ENCODE peak calls at places on chromosome 5, in six cellular contexts. W is GM06990, R is psoas muscle, D is fibroblast of villous mesenchyme, G is astrocyte of the spinal cord, S is spleen. O is an unnamed sample.

GRCh38 chr5:172178301-172179031 is 9.6 kb downstream of the STK10 start:
- DNase-seq in W (no peak), R (no peak), D (no peak), G (no peak), S (peak; percentile 82), O (no peak)

GRCh38 chr5:54656261-54656728 is 138.7 kb downstream of the SNX18 start:
- DNase-seq in W (no peak), R (no peak), D (no peak), G (no peak), S (no peak), O (no peak)

GRCh38 chr5:181233436-181234115 is 10.1 kb downstream of the RACK1 start:
- DNase-seq in W (no peak), R (no peak), D (no peak), G (no peak), S (peak; percentile 59), O (no peak)

GRCh38 chr5:88702328-88702727 is 180.7 kb downstream of the MEF2C start:
- DNase-seq in W (no peak), R (no peak), D (no peak), G (peak; percentile 10), S (no peak), O (no peak)

GRCh38 chr5:139692605-139693340 is 44.6 kb downstream of the CXXC5 start:
- DNase-seq in W (no peak), R (no peak), D (no peak), G (no peak), S (peak; percentile 66), O (no peak)

GRCh38 chr5:151643385-151643784 is 43.3 kb downstream of the SPARC start:
- DNase-seq in W (no peak), R (no peak), D (no peak), G (no peak), S (no peak), O (no peak)

GRCh38 chr5:160312139-160312959 is at the start of gene CCNJL:
- DNase-seq in W (peak; percentile 36), R (peak; percentile 66), D (peak; percentile 48), G (peak; percentile 55), S (peak; percentile 90), O (no peak)

GRCh38 chr5:143194206-143194605 is 209.3 kb downstream of the NR3C1 start:
- DNase-seq in W (no peak), R (no peak), D (peak; percentile 45), G (no peak), S (no peak), O (peak; percentile 53)

GRCh38 chr5:10789726-10790125 is 28.7 kb upstream of the DAP start:
- DNase-seq in W (no peak), R (no peak), D (no peak), G (no peak), S (no peak), O (peak; percentile 15)

GRCh38 chr5:137607771-137608170 is 108.6 kb upstream of the SPOCK1 start:
- DNase-seq in W (no peak), R (no peak), D (no peak), G (no peak), S (no peak), O (no peak)

DNA sequence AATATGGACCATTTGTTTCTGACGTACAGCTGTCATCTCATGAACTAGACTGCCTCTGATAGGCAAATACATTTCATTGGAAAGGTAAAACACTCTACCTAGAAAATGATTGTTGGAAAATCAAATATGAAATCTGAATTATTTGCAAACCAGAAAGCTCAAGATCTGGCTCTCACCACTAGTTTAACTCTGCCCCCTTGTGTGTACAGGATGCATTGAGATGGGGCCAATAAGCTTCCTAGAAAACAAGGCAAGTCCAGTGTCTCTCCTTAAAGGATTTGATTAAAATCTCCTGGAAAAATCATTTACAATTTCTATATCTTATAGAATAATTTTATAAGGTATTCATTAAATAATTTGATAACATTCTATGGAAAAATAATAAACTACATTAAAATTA is 311.9 kb upstream of the ANKH start:
- DNase-seq in W (no peak), R (no peak), D (peak; percentile 47), G (peak; percentile 1), S (no peak), O (peak; percentile 11)
- TF ChIP-seq CTCF in W (no peak), R (no peak), D (peak; percentile 49), G (peak; percentile 21), S (no peak), O (peak; percentile 57)

DNA sequence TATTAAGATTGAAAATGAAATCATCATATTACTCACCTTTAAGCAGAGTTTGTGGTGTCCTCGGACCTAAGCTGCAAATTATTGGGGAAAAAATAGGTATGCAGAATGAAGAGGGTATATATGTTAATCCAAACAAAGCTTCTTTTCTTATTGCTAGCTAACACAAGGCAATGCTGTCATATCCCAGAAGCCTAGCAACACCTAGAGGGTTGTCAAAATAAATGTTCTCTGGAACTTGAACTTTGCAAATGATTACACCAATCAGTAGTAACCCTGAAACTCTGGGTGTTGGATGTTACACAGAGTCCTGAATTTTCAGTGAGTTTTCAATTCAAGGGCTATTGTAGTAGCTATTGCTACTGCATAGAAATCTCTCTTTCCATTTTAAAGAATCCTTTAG is at the start of gene C6:
- DNase-seq in W (no peak), R (no peak), D (no peak), G (no peak), S (no peak), O (no peak)
- H3K4me3 ChIP-seq in W (no peak within 1 kb of the TSS), R (no peak within 1 kb of the TSS), D (no peak within 1 kb of the TSS), G (no peak within 1 kb of the TSS), S (no peak within 1 kb of the TSS), O (no peak within 1 kb of the TSS)

DNA sequence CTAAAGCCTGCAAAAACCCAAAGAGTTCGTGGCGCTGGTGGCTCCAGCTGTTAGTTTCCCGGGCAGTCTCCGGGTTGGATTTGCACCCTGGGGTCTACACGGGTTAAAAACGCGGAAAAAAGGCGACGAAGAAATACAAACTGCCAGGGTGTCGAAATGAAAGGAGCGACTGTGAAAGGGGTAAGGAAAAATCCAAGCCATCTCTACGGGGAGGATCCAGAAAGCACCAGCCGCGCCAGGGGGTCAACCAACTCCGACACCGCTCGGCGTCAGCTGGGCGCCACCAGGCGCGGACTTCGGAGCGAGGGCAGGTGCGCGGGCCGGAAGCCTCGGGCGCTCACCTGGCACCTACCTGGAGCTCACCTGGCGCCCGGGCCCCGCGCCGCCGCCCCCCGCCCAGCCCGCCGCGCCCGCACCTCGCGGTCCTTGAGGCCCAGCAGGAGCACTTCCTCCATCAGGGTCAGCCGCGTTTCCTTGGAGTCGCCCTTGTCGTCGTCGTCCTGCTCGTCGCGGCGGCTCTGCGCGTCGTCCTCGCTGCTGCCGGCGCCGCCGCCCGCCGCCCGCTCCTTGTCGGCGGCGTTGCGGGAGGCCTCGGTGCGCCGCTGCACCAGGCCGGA is 617 bp downstream of the GOLPH3 start:
- DNase-seq in W (peak; percentile 54), R (peak; percentile 84), D (peak; percentile 72), G (no peak), S (peak; percentile 93), O (no peak)
- TF ChIP-seq CTCF in W (no peak), R (no peak), D (no peak), G (no peak), S (no peak), O (no peak)

GRCh38 chr5:69212022-69212421 is 22.6 kb downstream of the CENPH start:
- DNase-seq in W (no peak), R (no peak), D (no peak), G (no peak), S (no peak), O (no peak)
- H3K4me3 ChIP-seq in W (no peak overlapping the region), R (no peak overlapping the region), D (no peak overlapping the region), G (no peak overlapping the region), S (no peak overlapping the region), O (no peak overlapping the region)

DNA sequence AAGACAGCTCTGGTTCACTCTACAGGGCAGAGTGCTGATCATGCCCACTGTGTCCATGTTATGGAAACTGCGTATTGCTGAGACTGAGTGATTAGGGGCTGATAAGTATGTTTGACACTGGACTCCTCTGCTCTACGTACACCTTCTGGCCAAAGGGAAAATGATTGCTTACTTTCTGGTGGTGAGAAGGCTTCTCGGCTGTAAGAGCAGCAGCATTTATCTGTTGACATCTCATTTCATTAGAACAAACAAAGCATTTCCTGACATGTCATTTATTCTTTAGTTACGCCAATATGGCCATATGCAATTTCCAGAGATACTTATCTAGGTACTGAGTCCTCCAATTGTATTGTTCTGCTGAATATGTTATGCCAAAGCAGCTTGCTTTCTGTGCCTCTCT is 5.6 kb downstream of the FAXDC2 start:
- DNase-seq in W (no peak), R (no peak), D (no peak), G (no peak), S (no peak), O (no peak)
- TF ChIP-seq CTCF in W (no peak), R (no peak), D (no peak), G (no peak), S (no peak), O (no peak)

GRCh38 chr5:150410524-150411244 is 2.0 kb downstream of the CD74 start:
- DNase-seq in W (peak; percentile 68), R (peak; percentile 64), D (peak; percentile 76), G (peak; percentile 65), S (peak; percentile 75), O (peak; percentile 85)
- H3K4me3 ChIP-seq in W (peak overlapping the region; percentile 97), R (peak overlapping the region; percentile 63), D (no peak overlapping the region), G (no peak overlapping the region), S (peak overlapping the region; percentile 72), O (no peak overlapping the region)